ENCODE peak calls at places on chromosomes 4 and X, in six cellular contexts. E, D, B, C, V and M are unnamed samples.

GRCh38 chr4:7719354-7720174 is 220.1 kb downstream of the AFAP1 start:
- DNase-seq in V (peak), C (peak), E (peak), B (no peak), D (peak), M (peak)

GRCh38 chrX:40550069-40550468 is 30.7 kb upstream of the ATP6AP2 start:
- DNase-seq in B (no peak), V (no peak), D (no peak), C (no peak), E (no peak), M (no peak)

GRCh38 chr4:110055014-110055768 is 142.5 kb downstream of the EGF start:
- DNase-seq in E (peak), B (peak), V (no peak), C (no peak), D (no peak), M (peak)

GRCh38 chrX:68462653-68463052 is 29.4 kb upstream of the OPHN1 start:
- DNase-seq in D (no peak), C (peak), V (peak), B (peak), E (peak), M (peak)

GRCh38 chr4:3328814-3329663 is 36.2 kb downstream of the RGS12 start:
- DNase-seq in B (no peak), V (no peak), E (no peak), D (no peak), C (no peak), M (no peak)

GRCh38 chrX:109448539-109448938 is 33.3 kb downstream of the GUCY2F start:
- DNase-seq in C (no peak), E (no peak), D (no peak), V (no peak), B (no peak), M (no peak)

GRCh38 chrX:129771266-129771995 is 8.3 kb upstream of the SASH3 start:
- DNase-seq in V (no peak), C (no peak), E (no peak), D (no peak), B (no peak), M (no peak)

GRCh38 chr4:1187182-1187581 is 14.8 kb upstream of the SPON2 start:
- DNase-seq in D (no peak), B (peak), E (peak), V (no peak), C (no peak), M (no peak)

GRCh38 chr4:37763164-37763444 is 63.4 kb upstream of the PGM2 start:
- DNase-seq in E (no peak), V (no peak), D (no peak), B (no peak), C (no peak), M (no peak)

GRCh38 chr4:155489261-155489660 is 112.5 kb upstream of the MAP9 start:
- DNase-seq in D (no peak), B (peak), E (peak), C (no peak), V (no peak), M (no peak)

GRCh38 chr4:165152527-165152926 is 39.9 kb upstream of the TMEM192 start:
- DNase-seq in B (no peak), E (peak), V (no peak), C (no peak), D (no peak), M (no peak)
- H3K4me3 ChIP-seq in B (no peak), E (no peak), V (no peak), C (no peak), D (no peak), M (no peak)

DNA sequence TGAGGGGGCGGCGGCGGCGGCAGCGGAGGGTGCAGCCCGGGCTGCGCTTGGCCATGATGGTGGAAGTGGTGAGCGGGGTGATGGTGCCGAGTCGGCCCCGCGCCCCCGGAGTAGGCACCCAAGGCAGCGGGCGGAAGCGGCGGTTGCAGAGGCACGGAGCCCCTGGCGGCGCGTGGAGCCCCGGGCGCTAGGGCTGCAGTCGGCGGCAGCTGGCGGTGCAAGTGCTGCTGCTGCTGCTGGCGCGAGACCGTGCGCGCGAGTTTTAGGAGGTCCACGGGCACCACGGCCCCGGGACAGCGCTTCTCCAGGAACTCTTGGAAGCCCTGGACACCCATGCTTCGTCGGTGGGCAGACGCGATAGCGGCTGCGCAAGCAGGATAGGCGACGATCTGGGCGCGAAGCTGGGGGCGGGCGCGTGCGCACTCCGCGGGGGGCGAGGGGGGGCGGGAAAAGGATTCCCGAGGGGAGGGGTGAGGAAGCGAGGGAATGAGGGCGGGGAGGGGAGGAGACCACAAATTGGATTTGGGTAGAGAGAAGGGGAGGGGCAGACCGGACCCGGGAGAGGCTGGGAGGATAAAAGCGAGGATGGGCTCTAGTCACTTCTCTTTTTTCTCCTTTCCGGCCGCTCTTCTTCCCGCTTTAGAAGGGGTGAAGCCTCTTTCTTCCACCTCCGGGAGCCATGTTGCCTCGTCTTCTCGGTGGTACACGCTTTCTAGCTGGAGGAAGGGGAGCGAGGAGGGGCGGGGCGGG is at the start of gene FAM120C:
- DNase-seq in B (peak), D (peak), E (peak), V (no peak), C (peak), M (peak)
- H2BK5ac ChIP-seq in B (peak), D (no peak), E (peak), V (peak), C (peak), M (no peak)

DNA sequence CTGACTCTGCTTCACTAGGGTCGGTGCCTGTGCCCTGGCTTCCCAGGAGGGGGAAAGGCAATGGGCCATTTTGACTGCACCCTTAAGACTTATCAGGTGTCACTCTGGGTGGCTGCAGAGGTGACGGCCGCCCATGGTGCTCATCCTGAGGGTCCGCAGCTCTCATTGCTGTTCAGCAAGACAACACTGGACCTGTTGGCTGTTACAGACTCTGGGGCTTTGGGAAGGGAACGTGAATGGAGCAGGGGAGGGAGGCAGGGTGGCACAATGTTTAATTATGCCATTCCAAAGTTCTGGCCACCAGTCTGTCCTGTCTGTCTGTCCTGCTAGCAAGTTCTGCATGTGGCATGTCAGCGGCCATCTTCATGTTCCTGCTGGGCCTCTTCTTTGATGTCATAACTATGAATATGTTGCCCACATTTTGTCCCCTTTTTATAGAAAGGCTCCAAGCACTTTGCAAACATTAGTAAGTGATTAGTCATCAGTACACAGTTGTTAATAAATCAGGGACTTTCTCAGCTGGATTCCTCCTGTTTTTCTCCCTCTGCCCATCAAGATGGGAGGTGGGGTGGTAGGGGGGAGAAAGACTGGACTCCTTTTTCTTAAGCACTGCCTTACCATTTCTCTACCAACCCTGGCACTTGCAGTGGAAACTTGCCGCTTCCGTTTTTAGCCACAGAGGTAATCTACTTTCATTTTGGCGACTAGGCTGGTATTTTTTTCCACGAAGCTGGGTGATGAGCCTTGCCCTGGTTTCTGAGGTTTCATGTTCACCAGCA is 88.7 kb upstream of the TRIM2 start:
- DNase-seq in B (peak), C (peak), E (peak), V (no peak), D (no peak), M (no peak)
- H3K4me3 ChIP-seq in B (no peak), C (no peak), E (no peak), V (no peak), D (no peak), M (no peak)

GRCh38 chr4:41432889-41433288 is 105.1 kb upstream of the LIMCH1 start:
- DNase-seq in V (peak), C (peak), D (peak), E (peak), B (peak), M (peak)

GRCh38 chr4:41430796-41431195 is 107.2 kb upstream of the LIMCH1 start:
- DNase-seq in V (no peak), E (no peak), D (no peak), B (no peak), C (no peak), M (no peak)

GRCh38 chr4:41435509-41435908 is 102.4 kb upstream of the LIMCH1 start:
- DNase-seq in B (no peak), D (no peak), C (no peak), V (no peak), E (no peak), M (no peak)

GRCh38 chr4:41432219-41432618 is 105.7 kb upstream of the LIMCH1 start:
- DNase-seq in B (no peak), D (no peak), E (no peak), V (no peak), C (no peak), M (no peak)

GRCh38 chr4:41433361-41433760 is 104.6 kb upstream of the LIMCH1 start:
- DNase-seq in C (no peak), D (no peak), B (no peak), E (no peak), V (no peak), M (no peak)
- H2BK5ac ChIP-seq in C (peak), D (peak), B (no peak), E (no peak), V (peak), M (peak)

GRCh38 chr4:68347845-68348244 is 2.0 kb downstream of the YTHDC1 start:
- DNase-seq in C (no peak), D (no peak), V (no peak), B (no peak), E (no peak), M (no peak)
- H3K4me3 ChIP-seq in C (no peak), D (peak), V (peak), B (peak), E (no peak), M (peak)

DNA sequence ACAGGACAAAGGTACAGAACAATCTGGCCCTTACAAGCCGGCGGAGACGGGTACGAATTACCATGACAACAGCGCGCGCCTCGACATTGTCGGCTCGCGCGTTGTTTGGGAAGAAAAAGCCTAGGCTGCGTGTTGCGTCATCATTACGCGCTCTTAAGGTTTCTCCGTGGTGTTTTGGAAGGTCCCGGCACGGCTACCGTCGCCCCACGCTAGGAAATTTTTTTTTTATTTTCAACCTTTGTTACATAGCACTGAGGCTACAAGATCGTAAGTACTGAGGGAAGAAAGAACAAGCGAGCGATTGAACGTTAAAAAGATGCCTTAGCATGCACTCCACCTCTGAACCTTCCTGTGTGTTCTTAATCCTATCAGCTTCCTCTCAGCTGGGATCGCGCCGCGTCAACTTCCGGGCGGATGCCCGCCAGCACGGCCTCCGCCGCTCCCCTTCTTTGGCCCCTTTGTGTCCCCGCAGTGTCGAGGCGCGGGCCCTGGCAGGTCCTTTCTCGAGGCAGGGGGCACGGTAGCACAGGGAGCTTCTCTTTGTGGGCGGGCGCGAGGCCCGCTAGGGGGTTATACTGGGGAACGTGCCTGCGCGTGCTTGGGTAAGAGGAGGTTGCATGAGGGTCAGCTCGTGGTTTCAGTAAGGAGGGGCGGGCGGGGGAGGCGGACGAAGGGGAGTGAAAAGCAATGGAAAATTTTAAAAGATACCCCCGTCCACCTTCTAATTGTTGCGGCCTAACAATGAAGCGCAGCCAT is at the start of gene SMARCAD1:
- DNase-seq in B (peak), D (peak), C (peak), V (peak), E (peak), M (peak)
- H2BK5ac ChIP-seq in B (peak), D (peak), C (peak), V (peak), E (peak), M (peak)

GRCh38 chr4:176780995-176781738 is 11.6 kb downstream of the VEGFC start:
- DNase-seq in D (no peak), E (no peak), C (no peak), B (no peak), V (no peak), M (no peak)

GRCh38 chr4:176784816-176785215 is 7.9 kb downstream of the VEGFC start:
- DNase-seq in B (peak), V (no peak), E (peak), D (no peak), C (no peak), M (no peak)

GRCh38 chr4:176781739-176782100 is 11.0 kb downstream of the VEGFC start:
- DNase-seq in E (no peak), D (no peak), V (no peak), C (no peak), B (no peak), M (no peak)

GRCh38 chr4:176782191-176782590 is 10.5 kb downstream of the VEGFC start:
- DNase-seq in V (no peak), B (no peak), E (no peak), D (no peak), C (no peak), M (no peak)

DNA sequence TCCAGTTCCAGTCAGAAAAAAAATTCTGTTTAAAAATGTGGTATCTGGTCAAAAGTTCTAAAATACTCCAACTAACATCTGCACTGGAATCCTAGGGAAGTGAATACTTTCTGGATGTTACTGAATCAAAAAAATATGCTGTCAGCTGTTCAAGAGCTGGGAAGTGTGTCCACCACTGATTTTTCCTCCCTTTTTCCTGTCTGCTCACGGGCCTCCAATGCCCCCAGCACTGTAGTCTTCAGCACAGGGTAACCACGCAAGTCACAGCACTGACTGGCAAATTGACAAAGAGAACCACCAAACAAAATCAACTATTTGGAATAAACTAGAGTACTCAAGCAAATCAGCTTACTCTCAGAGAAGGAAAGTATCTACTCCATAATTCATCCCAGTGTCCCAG is 9.9 kb downstream of the VEGFC start:
- DNase-seq in C (no peak), B (peak), E (no peak), D (no peak), V (no peak), M (no peak)
- H3K4me3 ChIP-seq in C (no peak), B (no peak), E (no peak), D (no peak), V (no peak), M (no peak)